ENCODE peak calls at places on chromosomes 13 and 19, in six cellular contexts. W, X, C, J, K and S are unnamed samples.

GRCh38 chr19:40690699-40691420 is 409 bp upstream of the NUMBL start:
- DNase-seq in X (peak), C (peak), J (peak), K (peak), W (peak), S (peak)

GRCh38 chr13:96898212-96898611 is 96.1 kb downstream of the OXGR1 start:
- DNase-seq in K (no peak), X (no peak), J (no peak), C (no peak), W (peak), S (no peak)

GRCh38 chr13:36736119-36736726 is 62.4 kb downstream of the SERTM1 start:
- DNase-seq in X (peak), W (peak), C (peak), K (peak), J (peak), S (no peak)

GRCh38 chr19:30890033-30890432 is 459.2 kb downstream of the TSHZ3 start:
- DNase-seq in K (no peak), X (no peak), W (no peak), C (no peak), J (no peak), S (no peak)

GRCh38 chr13:74132152-74132767 is 1.9 kb downstream of the KLF12 start:
- DNase-seq in J (peak), X (no peak), C (peak), W (peak), K (no peak), S (no peak)

GRCh38 chr19:27675771-27676170 is 1537.2 kb downstream of the UQCRFS1 start:
- DNase-seq in J (no peak), C (no peak), K (no peak), W (no peak), X (no peak), S (no peak)

GRCh38 chr19:28705008-28705407 is 507.9 kb downstream of the UQCRFS1 start:
- DNase-seq in X (peak), K (no peak), W (peak), C (peak), J (no peak), S (no peak)

GRCh38 chr13:30744056-30744684 is 8.8 kb downstream of the ALOX5AP start:
- DNase-seq in J (peak), C (no peak), K (peak), X (no peak), W (peak), S (peak)

GRCh38 chr19:16078311-16078758 is 2.0 kb downstream of the TPM4 start:
- DNase-seq in C (peak), J (peak), K (no peak), W (peak), X (no peak), S (peak)

GRCh38 chr13:108734676-108735075 is 105.3 kb downstream of the MYO16 start:
- DNase-seq in C (peak), W (no peak), J (no peak), X (no peak), K (no peak), S (no peak)

GRCh38 chr13:29922281-29922821 is 71.9 kb upstream of the UBL3 start:
- DNase-seq in W (peak), J (no peak), X (no peak), C (no peak), K (no peak), S (no peak)

GRCh38 chr13:32384702-32385101 is 43.2 kb downstream of the N4BP2L1 start:
- DNase-seq in J (no peak), W (no peak), K (no peak), X (no peak), C (no peak), S (no peak)

GRCh38 chr13:45521292-45521691 is 56.6 kb downstream of the COG3 start:
- DNase-seq in W (peak), C (no peak), X (peak), J (no peak), K (no peak), S (no peak)

GRCh38 chr19:17497149-17497798 is 14.2 kb upstream of the PGLS start:
- DNase-seq in W (no peak), C (no peak), K (no peak), X (no peak), J (no peak), S (no peak)
- TF ChIP-seq CTCF in W (no peak), C (no peak), K (no peak), X (no peak), J (no peak), S (no peak)

GRCh38 chr19:13095934-13096890 is 6.4 kb downstream of the LYL1 start:
- DNase-seq in J (peak), W (no peak), K (no peak), X (no peak), C (peak), S (no peak)
- TF ChIP-seq CTCF in J (no peak), W (no peak), K (no peak), X (no peak), C (peak), S (no peak)

GRCh38 chr13:63902141-63902540 is 2486.5 kb upstream of the PCDH20 start:
- DNase-seq in C (no peak), K (no peak), X (no peak), J (no peak), W (no peak), S (no peak)

GRCh38 chr13:63901630-63902029 is 2486.0 kb upstream of the PCDH20 start:
- DNase-seq in X (no peak), K (no peak), W (no peak), C (peak), J (no peak), S (no peak)
- TF ChIP-seq CTCF in X (no peak), K (no peak), W (no peak), C (peak), J (no peak), S (no peak)

DNA sequence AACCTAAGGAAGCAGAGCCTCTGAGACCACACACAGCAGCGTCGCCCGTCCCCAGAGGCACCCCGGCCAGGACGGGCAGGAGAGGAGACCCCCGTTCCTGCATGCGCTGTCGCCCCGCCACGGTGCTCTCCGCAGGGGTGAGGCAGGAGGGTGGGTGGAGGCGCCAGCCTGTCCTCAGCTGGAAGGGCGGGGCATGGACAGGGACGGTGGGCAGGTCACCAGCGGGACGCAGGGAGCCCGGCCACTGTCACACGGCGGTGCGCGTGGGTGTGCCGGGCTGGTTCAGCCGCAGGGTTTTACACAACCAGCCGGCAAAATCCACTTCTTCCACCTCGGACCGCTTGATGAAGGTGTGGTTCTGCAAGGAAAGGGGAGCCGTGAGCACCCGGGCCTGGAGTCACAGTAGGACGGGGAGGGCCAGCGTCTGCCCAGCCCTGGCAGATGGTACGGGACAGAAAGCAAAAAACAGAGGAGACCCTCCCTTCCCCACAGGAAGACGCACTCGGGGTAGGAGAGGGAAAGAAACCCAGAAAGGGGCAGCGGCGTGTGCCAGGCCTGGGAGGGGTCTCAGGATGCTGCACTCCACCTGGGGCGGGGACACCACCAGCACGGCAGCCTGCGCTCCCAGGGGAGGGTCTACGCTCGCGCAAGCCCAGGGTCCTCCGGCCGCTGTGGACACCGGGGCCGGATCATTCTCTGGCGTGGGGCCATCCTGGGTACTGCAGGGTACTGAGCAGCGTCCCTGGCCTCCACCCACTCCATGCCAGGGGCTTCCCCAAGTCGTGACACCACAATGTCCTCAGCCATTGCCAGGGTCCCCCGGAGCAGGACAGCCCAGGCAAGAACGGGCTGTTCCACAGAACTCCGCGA is 23.9 kb upstream of the ZBTB7A start:
- DNase-seq in C (no peak), J (no peak), X (no peak), W (no peak), K (no peak), S (no peak)
- TF ChIP-seq CTCF in C (no peak), J (no peak), X (no peak), W (no peak), K (no peak), S (no peak)

GRCh38 chr19:18809149-18809978 is 18.3 kb upstream of the COMP start:
- DNase-seq in J (no peak), K (peak), C (no peak), W (peak), X (peak), S (no peak)

GRCh38 chr19:18817574-18817973 is 14.2 kb upstream of the UPF1 start:
- DNase-seq in X (no peak), J (no peak), K (no peak), W (no peak), C (no peak), S (no peak)

GRCh38 chr19:18815673-18816072 is 16.1 kb upstream of the UPF1 start:
- DNase-seq in X (no peak), C (no peak), J (no peak), K (no peak), W (no peak), S (no peak)

GRCh38 chr19:18814063-18814462 is 17.7 kb upstream of the UPF1 start:
- DNase-seq in C (no peak), J (no peak), K (no peak), W (no peak), X (no peak), S (no peak)
- TF ChIP-seq CTCF in C (no peak), J (no peak), K (no peak), W (no peak), X (peak), S (no peak)

GRCh38 chr19:4519172-4519496 is 848 bp upstream of the PLIN4 start:
- DNase-seq in X (no peak), J (no peak), K (no peak), W (no peak), C (no peak), S (no peak)

GRCh38 chr19:4516939-4517300 is 1.4 kb downstream of the PLIN4 start:
- DNase-seq in C (no peak), X (no peak), J (no peak), K (no peak), W (no peak), S (no peak)

GRCh38 chr19:4517451-4518057 is 732 bp downstream of the PLIN4 start:
- DNase-seq in J (no peak), C (no peak), W (no peak), X (no peak), K (no peak), S (no peak)

GRCh38 chr19:4519521-4520277 is 1.4 kb upstream of the PLIN4 start:
- DNase-seq in C (no peak), J (no peak), K (no peak), W (peak), X (no peak), S (no peak)

DNA sequence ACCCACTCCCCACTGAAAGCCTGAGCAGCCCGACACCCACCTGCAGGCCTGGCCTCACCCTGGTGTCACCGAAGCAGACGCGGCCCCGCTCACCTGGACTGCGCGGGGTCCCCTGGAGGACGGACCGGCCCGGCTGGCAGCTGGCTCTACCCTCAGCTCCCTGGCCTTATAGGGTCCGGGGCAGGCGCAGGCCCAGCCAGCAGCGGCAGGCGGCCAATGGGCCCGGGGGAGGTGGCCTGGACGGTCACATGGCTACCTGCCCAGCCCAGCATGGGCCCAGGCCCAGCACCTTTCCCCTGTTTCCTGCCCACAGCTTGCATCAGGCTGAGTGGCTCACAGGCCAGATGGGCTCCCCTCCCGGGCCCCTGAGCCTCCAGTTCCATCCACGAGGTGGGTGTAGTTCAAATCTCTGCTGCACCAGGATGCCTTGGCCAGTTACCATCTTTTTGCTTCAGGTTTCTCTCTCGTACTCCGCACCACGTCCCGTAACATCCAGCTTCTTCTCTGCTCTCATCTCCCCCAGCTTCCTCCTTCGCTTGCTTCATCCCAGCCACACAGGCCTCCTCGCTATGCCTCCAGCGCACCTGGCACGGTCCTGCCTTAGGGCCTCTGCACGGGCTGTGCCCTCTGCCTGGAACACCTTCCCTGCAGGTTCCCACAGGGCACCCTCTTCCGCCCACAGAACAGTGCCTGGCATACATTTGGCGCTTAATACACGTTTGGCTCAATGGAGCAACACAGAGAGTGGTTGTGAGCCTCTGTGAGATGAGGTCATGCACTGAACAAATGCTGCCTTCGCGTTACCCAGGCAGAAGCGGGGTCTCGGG is at the start of gene PLIN4:
- DNase-seq in K (peak), W (peak), C (no peak), X (no peak), J (no peak), S (no peak)
- TF ChIP-seq CTCF in K (no peak), W (no peak), C (no peak), X (no peak), J (no peak), S (no peak)

GRCh38 chr13:46749951-46750350 is 47.0 kb downstream of the ESD start:
- DNase-seq in X (no peak), K (no peak), W (no peak), J (no peak), C (no peak), S (no peak)
- TF ChIP-seq CTCF in X (no peak), K (no peak), W (no peak), J (no peak), C (no peak), S (no peak)

DNA sequence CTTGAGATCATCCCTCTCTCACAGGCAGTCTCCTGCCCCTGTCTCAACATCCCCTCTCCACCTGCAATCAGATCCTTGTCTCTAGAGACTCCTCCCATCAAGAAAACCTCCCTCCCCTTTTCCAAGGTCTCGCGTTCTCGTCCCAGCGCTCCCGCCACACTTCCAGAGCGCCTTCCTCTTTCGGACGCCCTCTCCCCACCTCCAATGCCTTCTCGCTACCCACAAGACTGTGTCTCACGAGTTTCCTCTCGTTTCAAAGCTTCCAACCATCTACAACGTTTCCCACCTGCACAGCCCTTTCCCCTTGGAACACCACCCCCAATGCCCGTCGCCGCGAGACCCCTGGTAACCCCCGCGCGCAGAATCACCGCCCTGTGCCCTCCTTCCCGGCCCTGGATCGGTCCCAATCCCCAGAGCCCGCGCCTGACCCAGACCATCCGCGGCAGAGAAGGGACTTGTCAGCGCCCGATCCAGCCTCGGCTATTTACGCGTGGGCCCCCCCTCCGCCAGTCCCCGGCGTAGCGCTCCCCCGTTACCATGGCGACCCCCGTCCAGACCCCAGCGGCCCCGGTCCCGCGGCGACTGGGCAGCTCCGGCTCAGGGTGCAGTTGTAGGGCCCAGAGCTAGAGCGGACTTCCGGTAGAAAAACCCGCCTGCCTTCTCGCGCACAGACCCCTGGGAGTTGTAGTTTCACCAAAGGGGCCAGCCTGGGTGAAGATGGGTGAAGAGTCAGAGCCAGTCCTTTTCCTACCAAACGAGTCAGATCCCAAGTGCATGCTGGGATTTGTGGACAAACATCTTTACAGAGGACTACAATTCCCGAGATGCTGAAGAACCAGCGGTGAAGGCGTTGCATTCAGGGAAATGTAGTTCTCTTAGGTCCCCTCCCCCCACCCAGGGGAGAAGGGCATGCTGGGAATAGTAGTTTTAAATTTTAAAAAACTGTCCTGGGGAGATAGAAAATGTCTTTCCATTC is at the start of gene AP2S1:
- DNase-seq in X (peak), K (peak), J (peak), W (peak), C (peak), S (peak)
- TF ChIP-seq CTCF in X (no peak), K (no peak), J (no peak), W (no peak), C (no peak), S (no peak)

GRCh38 chr13:98299243-98299953 is 122.3 kb upstream of the RNF113B start:
- DNase-seq in K (no peak), C (no peak), J (no peak), W (no peak), X (no peak), S (no peak)
- TF ChIP-seq CTCF in K (no peak), C (no peak), J (no peak), W (no peak), X (no peak), S (no peak)